ENCODE peak calls at places on chromosomes 12 and 14, in nine cellular contexts. Y, W, S, L, G, V, F, K and T are unnamed samples.

GRCh38 chr12:39442895-39443703 is at the start of gene KIF21A:
- DNase-seq in Y (peak; percentile 94), W (peak; percentile 97), S (peak; percentile 94), L (peak; percentile 87), G (peak; percentile 90), V (peak; percentile 92), F (peak; percentile 96), K (peak; percentile 77), T (peak; percentile 95)

GRCh38 chr14:72736791-72737559 is 156.9 kb downstream of the DPF3 start:
- DNase-seq in Y (no peak), W (no peak), S (no peak), L (no peak), G (no peak), V (no peak), F (no peak), K (no peak), T (no peak)

GRCh38 chr14:50402965-50403364 is 6.3 kb upstream of the CDKL1 start:
- DNase-seq in Y (no peak), W (no peak), S (peak; percentile 26), L (no peak), G (no peak), V (no peak), F (no peak), K (no peak), T (no peak)

GRCh38 chr12:68521848-68522502 is 88.7 kb upstream of the RAP1B start:
- DNase-seq in Y (no peak), W (no peak), S (no peak), L (no peak), G (no peak), V (no peak), F (no peak), K (no peak), T (no peak)

GRCh38 chr12:74889563-74890236 is 319.9 kb downstream of the KCNC2 start:
- DNase-seq in Y (no peak), W (no peak), S (peak; percentile 71), L (no peak), G (no peak), V (no peak), F (no peak), K (no peak), T (no peak)

GRCh38 chr14:104821971-104822608 is 21.2 kb downstream of the ZBTB42 start:
- DNase-seq in Y (no peak), W (no peak), S (no peak), L (no peak), G (no peak), V (no peak), F (no peak), K (no peak), T (no peak)

GRCh38 chr12:49750027-49750977 is 8.9 kb downstream of the TMBIM6 start:
- DNase-seq in Y (peak; percentile 14), W (peak; percentile 73), S (peak; percentile 89), L (no peak), G (peak; percentile 49), V (no peak), F (peak; percentile 23), K (no peak), T (no peak)

GRCh38 chr12:54125950-54126695 is 62.7 kb downstream of the SMUG1 start:
- DNase-seq in Y (peak; percentile 54), W (no peak), S (no peak), L (no peak), G (peak; percentile 39), V (peak; percentile 52), F (no peak), K (peak; percentile 26), T (peak; percentile 33)

GRCh38 chr14:85131523-85131922 is 398.4 kb upstream of the FLRT2 start:
- DNase-seq in Y (peak; percentile 8), W (no peak), S (no peak), L (no peak), G (peak; percentile 71), V (no peak), F (no peak), K (peak; percentile 52), T (peak; percentile 71)

GRCh38 chr12:48795550-48796455 is 6.9 kb upstream of the ADCY6 start:
- DNase-seq in Y (peak; percentile 84), W (peak; percentile 64), S (peak; percentile 61), L (peak; percentile 46), G (peak; percentile 94), V (peak; percentile 62), F (peak; percentile 75), K (peak; percentile 77), T (peak; percentile 81)

GRCh38 chr12:84038241-84038640 is 874.4 kb downstream of the SLC6A15 start:
- DNase-seq in Y (peak; percentile 79), W (no peak), S (no peak), L (no peak), G (peak; percentile 1), V (no peak), F (no peak), K (no peak), T (no peak)